ENCODE peak calls at places on chromosomes 3 and 15, in nine cellular contexts. B, V, E, D, M, P, I, Y and K are unnamed samples.

GRCh38 chr15:61974759-61975158 is 85.5 kb downstream of the VPS13C start:
- DNase-seq in V (no peak), E (no peak), M (no peak), B (no peak), D (no peak), P (no peak), Y (no peak), I (no peak), K (no peak)

GRCh38 chr3:166405465-166405864 is 568.2 kb upstream of the BCHE start:
- DNase-seq in I (no peak), D (no peak), V (no peak), Y (no peak), B (no peak), M (no peak), E (no peak), P (no peak), K (no peak)

GRCh38 chr15:64152507-64153387 is 1.2 kb downstream of the SNX22 start:
- DNase-seq in Y (no peak), B (no peak), P (no peak), I (peak; percentile 43), D (no peak), V (no peak), E (no peak), M (no peak), K (no peak)

GRCh38 chr15:73403171-73403570 is 34.4 kb upstream of the HCN4 start:
- DNase-seq in E (no peak), P (no peak), V (no peak), I (no peak), Y (no peak), B (no peak), D (no peak), M (no peak), K (no peak)

GRCh38 chr3:197305854-197306253 is 7.4 kb upstream of the DLG1 start:
- DNase-seq in P (no peak), Y (no peak), E (no peak), M (no peak), D (no peak), V (no peak), I (no peak), B (no peak), K (no peak)

GRCh38 chr3:52250122-52250521 is 4.6 kb downstream of the PPM1M start:
- DNase-seq in B (no peak), I (no peak), E (no peak), M (no peak), P (no peak), V (no peak), D (no peak), Y (no peak), K (no peak)

GRCh38 chr3:147410518-147411234 is 1.5 kb downstream of the ZIC1 start:
- DNase-seq in Y (no peak), M (no peak), V (peak; percentile 68), D (no peak), P (no peak), E (peak; percentile 26), I (no peak), B (no peak), K (no peak)

GRCh38 chr3:123096701-123097100 is 29.9 kb downstream of the PDIA5 start:
- DNase-seq in I (peak; percentile 56), B (peak; percentile 78), P (no peak), Y (no peak), E (peak; percentile 72), D (no peak), V (peak; percentile 69), M (no peak), K (peak; percentile 89)

GRCh38 chr15:76340198-76340801 is 3.7 kb downstream of the ISL2 start:
- DNase-seq in I (no peak), B (no peak), Y (peak; percentile 49), P (no peak), E (no peak), V (peak; percentile 83), D (no peak), M (no peak), K (no peak)

GRCh38 chr15:87167706-87168105 is 1088.0 kb downstream of the AGBL1 start:
- DNase-seq in I (no peak), M (no peak), Y (no peak), D (no peak), V (no peak), B (no peak), E (no peak), P (no peak), K (no peak)

GRCh38 chr3:193605876-193606275 is 12.9 kb downstream of the OPA1 start:
- DNase-seq in B (peak; percentile 61), I (no peak), E (no peak), M (no peak), V (no peak), Y (peak; percentile 61), D (no peak), P (peak; percentile 41), K (no peak)

GRCh38 chr3:184781801-184782200 is 30.2 kb upstream of the VPS8 start:
- DNase-seq in B (no peak), Y (no peak), E (no peak), M (no peak), I (no peak), V (peak; percentile 13), P (no peak), D (no peak), K (no peak)

GRCh38 chr3:38574411-38575278 is 74.8 kb downstream of the SCN5A start:
- DNase-seq in B (no peak), E (peak; percentile 6), P (no peak), V (peak; percentile 36), D (no peak), Y (no peak), M (no peak), I (no peak), K (peak; percentile 47)

GRCh38 chr3:186783070-186783730 is at the start of gene EIF4A2:
- DNase-seq in E (peak; percentile 71), Y (peak; percentile 83), P (peak; percentile 91), V (peak; percentile 97), D (peak; percentile 81), B (peak; percentile 91), M (peak; percentile 71), I (peak; percentile 90), K (peak; percentile 95)

GRCh38 chr3:189985938-189986337 is 134.8 kb downstream of the P3H2 start:
- DNase-seq in B (no peak), V (no peak), E (no peak), I (no peak), Y (no peak), M (no peak), D (no peak), P (no peak), K (no peak)

GRCh38 chr15:83973816-83974215 is 261.8 kb upstream of the GOLGA6L4 start:
- DNase-seq in V (no peak), P (no peak), E (no peak), I (no peak), M (no peak), D (no peak), B (no peak), Y (no peak), K (no peak)

GRCh38 chr3:40828741-40829415 is 304.1 kb downstream of the ZNF621 start:
- DNase-seq in D (no peak), V (no peak), Y (no peak), E (no peak), I (no peak), P (no peak), B (no peak), M (no peak), K (no peak)

GRCh38 chr3:78258798-78259197 is 1218.9 kb downstream of the ROBO2 start:
- DNase-seq in I (no peak), V (no peak), Y (no peak), M (no peak), P (no peak), B (no peak), D (no peak), E (peak; percentile 55), K (no peak)

GRCh38 chr3:188558343-188559068 is 404.5 kb downstream of the LPP start:
- DNase-seq in V (no peak), E (no peak), B (no peak), M (no peak), I (no peak), Y (no peak), D (no peak), P (no peak), K (no peak)

GRCh38 chr15:42194502-42194901 is 13.6 kb downstream of the VPS39 start:
- DNase-seq in E (no peak), D (no peak), M (no peak), Y (no peak), B (no peak), I (no peak), P (no peak), V (no peak), K (no peak)

GRCh38 chr3:188362405-188362831 is 208.5 kb downstream of the LPP start:
- DNase-seq in B (no peak), P (no peak), M (no peak), D (no peak), I (no peak), Y (no peak), V (no peak), E (peak; percentile 66), K (no peak)

GRCh38 chr3:55891106-55891505 is 404.0 kb upstream of the WNT5A start:
- DNase-seq in P (no peak), Y (no peak), B (no peak), M (no peak), V (no peak), I (no peak), E (no peak), D (no peak), K (no peak)

GRCh38 chr3:50238549-50239026 is 2.6 kb downstream of the GNAI2 start:
- DNase-seq in P (no peak), V (peak; percentile 92), D (no peak), I (peak; percentile 46), B (peak; percentile 88), E (no peak), M (peak; percentile 40), Y (no peak), K (peak; percentile 94)

GRCh38 chr3:32136703-32137102 is 30.3 kb downstream of the GPD1L start:
- DNase-seq in P (no peak), B (no peak), Y (no peak), E (no peak), V (no peak), M (no peak), I (no peak), D (no peak), K (no peak)

GRCh38 chr15:69067296-69067695 is 52.8 kb downstream of the NOX5 start:
- DNase-seq in V (no peak), Y (no peak), B (no peak), I (no peak), D (no peak), P (no peak), E (no peak), M (peak; percentile 23), K (no peak)

GRCh38 chr15:69666441-69666882 is 213.8 kb downstream of the RPLP1 start:
- DNase-seq in I (no peak), D (no peak), Y (no peak), M (no peak), E (no peak), V (peak; percentile 83), P (no peak), B (peak; percentile 24), K (peak; percentile 80)

GRCh38 chr3:150293401-150294001 is 114.6 kb upstream of the TSC22D2 start:
- DNase-seq in M (no peak), Y (no peak), V (no peak), B (no peak), D (no peak), P (no peak), I (no peak), E (peak; percentile 69), K (no peak)

GRCh38 chr3:175150812-175151411 is 291.8 kb downstream of the NAALADL2 start:
- DNase-seq in V (no peak), E (no peak), D (no peak), P (no peak), M (no peak), Y (no peak), I (no peak), B (no peak), K (no peak)

GRCh38 chr15:79412010-79412409 is 20.1 kb upstream of the MINAR1 start:
- DNase-seq in P (no peak), Y (no peak), B (no peak), E (no peak), D (no peak), M (no peak), I (no peak), V (no peak), K (no peak)

GRCh38 chr3:186839874-186840641 is 2.5 kb upstream of the ADIPOQ start:
- DNase-seq in M (no peak), B (peak; percentile 1), P (no peak), E (no peak), D (no peak), I (no peak), V (no peak), Y (no peak), K (no peak)

GRCh38 chr3:72338942-72339749 is 509.1 kb downstream of the SHQ1 start:
- DNase-seq in P (no peak), M (no peak), B (no peak), D (no peak), E (peak; percentile 80), V (peak; percentile 71), Y (no peak), I (no peak), K (no peak)